ENCODE peak calls at places on chromosomes 7 and 10, in seven cellular contexts. K is Caco-2, Y is neural progenitor cell, L is left ventricle myocardium inferior, X is heart left ventricle, O is esophagus squamous epithelium, T is GM12865. V is an unnamed sample.

GRCh38 chr10:17237915-17238444 is 9.9 kb downstream of the VIM start:
- DNase-seq in K (no peak), Y (no peak), L (no peak), X (no peak), O (no peak), T (no peak), V (no peak)

GRCh38 chr10:133461027-133461426 is 7.3 kb downstream of the SCART1 start:
- DNase-seq in K (no peak), Y (no peak), L (no peak), X (no peak), O (no peak), T (no peak), V (no peak)

GRCh38 chr10:5040010-5040635 is 36.5 kb upstream of the AKR1C2 start:
- DNase-seq in K (no peak), Y (no peak), L (no peak), X (no peak), O (no peak), T (no peak), V (no peak)

GRCh38 chr10:132838346-132838970 is 52.5 kb upstream of the NKX6-2 start:
- DNase-seq in K (no peak), Y (no peak), L (no peak), X (no peak), O (no peak), T (no peak), V (no peak)

GRCh38 chr10:16884485-16884884 is 67.3 kb upstream of the RSU1 start:
- DNase-seq in K (no peak), Y (no peak), L (no peak), X (no peak), O (no peak), T (no peak), V (no peak)

GRCh38 chr7:130266258-130266960 is at the start of gene CPA2:
- DNase-seq in K (peak), Y (no peak), L (no peak), X (no peak), O (no peak), T (no peak), V (peak)

GRCh38 chr10:79224263-79224949 is 122.9 kb upstream of the PPIF start:
- DNase-seq in K (no peak), Y (no peak), L (no peak), X (no peak), O (no peak), T (no peak), V (no peak)

GRCh38 chr7:129053938-129054437 is 923 bp downstream of the TNPO3 start:
- DNase-seq in K (no peak), Y (no peak), L (no peak), X (no peak), O (no peak), T (no peak), V (no peak)

GRCh38 chr7:69856991-69857390 is 258.7 kb downstream of the AUTS2 start:
- DNase-seq in K (no peak), Y (no peak), L (no peak), X (no peak), O (no peak), T (no peak), V (no peak)

GRCh38 chr7:110841840-110842579 is 248.9 kb upstream of the LRRN3 start:
- DNase-seq in K (no peak), Y (peak), L (no peak), X (peak), O (no peak), T (no peak), V (no peak)

GRCh38 chr7:149414745-149415390 is 46.0 kb downstream of the ZNF777 start:
- DNase-seq in K (no peak), Y (peak), L (peak), X (peak), O (no peak), T (no peak), V (no peak)

GRCh38 chr7:33195264-33195663 is 65.9 kb downstream of the BBS9 start:
- DNase-seq in K (no peak), Y (no peak), L (no peak), X (no peak), O (no peak), T (no peak), V (no peak)

GRCh38 chr10:119333146-119333792 is 125.9 kb downstream of the GRK5 start:
- DNase-seq in K (no peak), Y (no peak), L (no peak), X (peak), O (no peak), T (no peak), V (no peak)

GRCh38 chr10:104273899-104274575 is 5.1 kb downstream of the GSTO2 start:
- DNase-seq in K (no peak), Y (no peak), L (no peak), X (no peak), O (no peak), T (no peak), V (no peak)

GRCh38 chr10:104273291-104273690 is 4.3 kb downstream of the GSTO2 start:
- DNase-seq in K (no peak), Y (no peak), L (no peak), X (no peak), O (no peak), T (no peak), V (no peak)

GRCh38 chr10:104276192-104276591 is 7.2 kb downstream of the GSTO2 start:
- DNase-seq in K (no peak), Y (no peak), L (no peak), X (no peak), O (no peak), T (no peak), V (no peak)

GRCh38 chr10:104277785-104278184 is 8.8 kb downstream of the GSTO2 start:
- DNase-seq in K (no peak), Y (no peak), L (no peak), X (no peak), O (no peak), T (no peak), V (peak)

GRCh38 chr10:104274762-104275721 is 6.1 kb downstream of the GSTO2 start:
- DNase-seq in K (no peak), Y (peak), L (no peak), X (peak), O (no peak), T (peak), V (peak)
- TF ChIP-seq CTCF in K (no peak), Y (peak), L (peak), X (peak), O (peak), T (peak), V (peak)

DNA sequence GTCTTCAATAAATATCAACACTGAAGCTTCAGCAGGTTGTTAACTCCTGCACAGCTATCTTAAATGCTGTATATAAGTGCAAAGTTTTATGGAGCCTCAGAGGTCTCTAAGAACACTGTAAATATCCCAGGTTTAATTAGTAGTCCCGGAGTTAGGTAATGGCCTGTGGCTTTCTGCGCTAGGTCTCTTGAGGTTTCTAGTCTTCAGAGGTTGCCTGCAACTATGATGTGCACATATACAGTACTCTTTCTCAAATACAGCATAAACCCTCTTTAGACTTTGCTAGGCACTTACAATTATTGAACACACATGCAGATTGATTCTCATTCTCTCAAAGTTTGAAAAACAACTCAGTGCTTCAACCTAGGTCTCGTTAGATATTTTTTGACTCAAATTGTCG is 2.3 kb downstream of the KLLN start:
- DNase-seq in K (no peak), Y (no peak), L (no peak), X (no peak), O (no peak), T (no peak), V (no peak)
- H3K4me3 ChIP-seq in K (peak), Y (peak), L (peak), X (peak), O (peak), T (peak), V (peak)

GRCh38 chr7:88357794-88358533 is 51.3 kb upstream of the STEAP4 start:
- DNase-seq in K (peak), Y (no peak), L (no peak), X (no peak), O (no peak), T (peak), V (no peak)
- TF ChIP-seq CTCF in K (peak), Y (peak), L (peak), X (peak), O (no peak), T (peak), V (no peak)

DNA sequence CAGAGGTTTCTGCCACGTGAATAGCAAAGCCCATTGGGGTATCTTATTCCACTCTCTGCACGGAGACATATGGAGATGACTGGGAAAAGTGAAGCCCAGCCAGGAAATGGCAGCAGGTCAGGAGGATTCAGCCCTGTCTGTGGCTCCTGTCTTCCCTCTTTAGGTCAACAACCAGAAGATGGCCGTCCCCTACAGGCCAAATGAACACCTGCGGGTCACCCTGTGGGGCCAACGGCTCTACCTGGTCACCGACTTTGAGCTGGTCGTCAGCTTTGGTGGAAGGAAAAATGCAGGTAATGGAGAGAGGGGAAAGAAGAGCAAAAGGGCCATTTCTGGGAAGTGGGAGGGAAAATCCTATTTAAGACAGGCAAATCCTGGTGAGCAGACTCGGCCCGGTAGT is 38.3 kb downstream of the EPHB4 start:
- DNase-seq in K (peak), Y (no peak), L (no peak), X (no peak), O (no peak), T (no peak), V (no peak)
- H3K4me3 ChIP-seq in K (no peak), Y (no peak), L (no peak), X (no peak), O (no peak), T (no peak), V (no peak)

V was measured in pancreas.